ENCODE peak calls at places on chromosome 20, in ten cellular contexts. F is GM13976, Q is GM23338, T is heart left ventricle, S is IMR-90, Z is glutamatergic neuron, W is choroid plexus epithelial cell, C is ascending aorta, R is MCF 10A, A is uterus. D is an unnamed sample.

GRCh38 chr20:45301824-45302251 is 4.8 kb upstream of the RBPJL start:
- DNase-seq in F (no peak), C (no peak), R (no peak), Q (no peak), T (no peak), Z (no peak), W (no peak), A (no peak), S (no peak), D (no peak)

GRCh38 chr20:41630846-41631245 is 12.7 kb upstream of the CHD6 start:
- DNase-seq in Z (no peak), W (no peak), R (no peak), Q (no peak), C (no peak), S (no peak), A (no peak), F (no peak), T (no peak), D (no peak)

GRCh38 chr20:54772931-54773642 is 297.7 kb downstream of the DOK5 start:
- DNase-seq in C (no peak), S (no peak), T (no peak), Z (no peak), Q (no peak), R (no peak), F (no peak), W (no peak), A (no peak), D (no peak)

GRCh38 chr20:32536861-32537656 is 48.1 kb downstream of the NOL4L start:
- DNase-seq in S (no peak), A (no peak), F (no peak), Z (peak), C (no peak), Q (peak), W (no peak), T (no peak), R (no peak), D (no peak)

GRCh38 chr20:37350655-37351574 is 5.0 kb downstream of the SRC start:
- DNase-seq in T (no peak), Q (no peak), S (no peak), Z (no peak), W (no peak), A (no peak), C (no peak), F (no peak), R (no peak), D (no peak)

GRCh38 chr20:53876470-53876869 is 193.9 kb downstream of the BCAS1 start:
- DNase-seq in F (no peak), W (no peak), Q (no peak), S (no peak), Z (no peak), C (no peak), R (no peak), T (no peak), A (no peak), D (no peak)

GRCh38 chr20:370151-370600 is 10.4 kb upstream of the TRIB3 start:
- DNase-seq in C (no peak), Q (no peak), T (no peak), Z (no peak), F (no peak), R (no peak), S (no peak), A (no peak), W (no peak), D (no peak)

GRCh38 chr20:9647741-9648140 is 133.4 kb downstream of the LAMP5 start:
- DNase-seq in F (no peak), Z (no peak), W (no peak), C (no peak), T (no peak), Q (no peak), A (no peak), S (no peak), R (no peak), D (no peak)

GRCh38 chr20:43748274-43748673 is 21.5 kb upstream of the GTSF1L start:
- DNase-seq in A (no peak), Z (no peak), F (no peak), C (no peak), W (peak), S (peak), Q (no peak), T (no peak), R (peak), D (no peak)

GRCh38 chr20:58150772-58151171 is 77.7 kb downstream of the ANKRD60 start:
- DNase-seq in Q (peak), Z (peak), F (no peak), W (no peak), R (no peak), C (no peak), S (no peak), A (no peak), T (no peak), D (no peak)

GRCh38 chr20:50533061-50533460 is 22.9 kb downstream of the PTPN1 start:
- DNase-seq in C (no peak), S (peak), R (no peak), T (no peak), F (no peak), A (no peak), W (peak), Z (no peak), Q (no peak), D (no peak)

GRCh38 chr20:57655812-57656161 is 35.6 kb upstream of the ZBP1 start:
- DNase-seq in T (peak), S (no peak), C (no peak), Q (no peak), Z (peak), F (peak), W (no peak), A (no peak), R (no peak), D (no peak)

GRCh38 chr20:20552076-20552475 is 160.4 kb downstream of the RALGAPA2 start:
- DNase-seq in T (no peak), A (no peak), W (no peak), F (no peak), C (no peak), R (no peak), Z (peak), Q (no peak), S (no peak), D (no peak)

GRCh38 chr20:20078041-20078440 is 25.7 kb downstream of the CFAP61 start:
- DNase-seq in C (no peak), F (no peak), W (no peak), A (no peak), T (no peak), Q (peak), R (no peak), Z (no peak), S (no peak), D (no peak)

GRCh38 chr20:34954905-34955231 is 738 bp downstream of the GSS start:
- DNase-seq in W (peak), A (no peak), F (no peak), Z (no peak), T (peak), R (peak), Q (peak), S (peak), C (no peak), D (peak)

GRCh38 chr20:35523298-35523888 is 6.1 kb downstream of the C20orf173 start:
- DNase-seq in F (peak), A (no peak), T (no peak), C (no peak), Q (peak), Z (peak), R (peak), W (peak), S (no peak), D (peak)

GRCh38 chr20:34180460-34181108 is 60.6 kb upstream of the ASIP start:
- DNase-seq in T (no peak), A (no peak), F (no peak), Z (no peak), W (no peak), C (no peak), R (peak), Q (peak), S (no peak), D (no peak)

GRCh38 chr20:41927189-41927588 is 309.0 kb upstream of the CHD6 start:
- DNase-seq in S (no peak), Z (no peak), C (no peak), A (no peak), Q (no peak), T (no peak), F (no peak), R (no peak), W (no peak), D (no peak)

GRCh38 chr20:46057856-46058655 is 29.0 kb downstream of the SLC12A5 start:
- DNase-seq in A (peak), C (no peak), W (peak), T (peak), Z (peak), Q (peak), S (peak), F (peak), R (no peak), D (peak)

GRCh38 chr20:37151529-37151928 is 27.6 kb upstream of the RPN2 start:
- DNase-seq in W (no peak), A (no peak), F (no peak), T (no peak), Z (no peak), R (no peak), Q (no peak), C (no peak), S (no peak), D (no peak)

GRCh38 chr20:41135187-41135887 is 2.0 kb upstream of the PLCG1 start:
- DNase-seq in T (no peak), W (peak), S (peak), Z (peak), A (no peak), F (peak), C (no peak), R (peak), Q (peak), D (peak)

GRCh38 chr20:50325651-50326050 is 135.0 kb downstream of the CEBPB start:
- DNase-seq in Q (no peak), C (no peak), R (no peak), T (no peak), Z (no peak), F (no peak), A (no peak), W (no peak), S (no peak), D (no peak)

GRCh38 chr20:326645-327031 is 1.3 kb downstream of the SOX12 start:
- DNase-seq in Q (no peak), R (peak), W (peak), S (no peak), F (no peak), A (no peak), T (peak), C (no peak), Z (peak), D (peak)

GRCh38 chr20:42204261-42204660 is 586.1 kb upstream of the CHD6 start:
- DNase-seq in Z (peak), W (no peak), R (no peak), A (no peak), C (no peak), F (no peak), T (no peak), S (no peak), Q (no peak), D (no peak)

GRCh38 chr20:574297-574942 is 30.8 kb upstream of the CSNK2A1 start:
- DNase-seq in W (no peak), A (no peak), T (peak), R (no peak), Z (peak), S (no peak), F (no peak), C (no peak), Q (peak), D (no peak)

GRCh38 chr20:17663486-17663885 is 18.6 kb downstream of the RRBP1 start:
- DNase-seq in Q (peak), R (no peak), F (no peak), W (peak), A (peak), C (no peak), T (no peak), Z (no peak), S (peak), D (no peak)

GRCh38 chr20:52150440-52151258 is 40.9 kb downstream of the ZFP64 start:
- DNase-seq in S (peak), Q (peak), Z (no peak), C (no peak), F (peak), W (peak), T (no peak), A (no peak), R (peak), D (peak)

GRCh38 chr20:56442381-56443365 is 25.8 kb upstream of the RTF2 start:
- DNase-seq in W (no peak), T (no peak), Z (no peak), S (peak), Q (no peak), A (no peak), F (no peak), C (no peak), R (no peak), D (no peak)

GRCh38 chr20:36085686-36086267 is 68.8 kb upstream of the EPB41L1 start:
- DNase-seq in R (peak), Z (no peak), T (no peak), A (no peak), W (peak), Q (no peak), C (no peak), F (no peak), S (peak), D (no peak)

GRCh38 chr20:24662286-24662685 is 192.9 kb downstream of the SYNDIG1 start:
- DNase-seq in S (no peak), A (no peak), R (no peak), T (no peak), Z (peak), F (no peak), C (no peak), Q (no peak), W (no peak), D (no peak)
- TF ChIP-seq CTCF in S (no peak), A (no peak), R (no peak), T (no peak), Z (no peak), F (no peak), C (no peak), Q (no peak), W (no peak), D (no peak)

DNA sequence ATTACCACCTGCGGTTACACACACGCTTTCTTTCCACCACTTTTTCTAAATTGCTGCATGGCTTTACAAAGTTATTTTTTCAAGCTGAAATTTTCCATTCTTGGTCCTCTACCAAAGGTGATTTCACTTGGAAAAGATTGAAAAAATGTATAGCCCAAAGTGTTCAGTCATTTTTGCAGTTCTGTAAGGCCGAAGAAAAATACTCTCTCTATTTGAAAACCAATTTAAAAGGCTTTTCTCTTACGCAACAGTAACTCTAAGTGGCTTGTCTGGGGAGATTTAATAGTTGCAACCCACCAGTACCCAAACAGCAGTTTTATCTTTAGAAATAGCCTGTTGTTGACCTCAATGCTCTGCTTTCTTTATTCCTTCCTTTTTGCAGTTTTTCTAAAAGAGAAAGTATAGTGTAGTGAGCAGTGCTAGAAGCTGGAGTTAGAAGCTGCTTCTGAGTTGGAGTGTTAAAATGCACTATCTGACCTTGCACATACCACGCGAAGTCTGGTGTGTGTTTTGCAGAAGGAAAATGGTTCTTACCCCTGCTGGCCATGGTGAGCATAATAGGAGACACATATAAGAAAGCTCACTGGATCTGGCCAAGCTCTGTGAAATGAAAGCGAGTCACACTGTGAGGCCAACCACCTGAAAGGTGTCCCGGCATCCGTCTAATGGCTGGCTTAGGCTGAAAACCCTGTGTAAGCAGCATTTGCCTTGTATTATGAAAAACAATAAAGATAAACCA is 271.6 kb upstream of the PRND start:
- DNase-seq in C (no peak), Z (no peak), R (peak), F (no peak), T (no peak), A (no peak), W (peak), S (peak), Q (peak), D (no peak)
- TF ChIP-seq CTCF in C (no peak), Z (no peak), R (no peak), F (no peak), T (no peak), A (no peak), W (peak), S (peak), Q (no peak), D (peak)

GRCh38 chr20:3101737-3102574 is 17.4 kb upstream of the AVP start:
- DNase-seq in Q (no peak), S (no peak), A (no peak), F (no peak), R (no peak), C (no peak), W (no peak), T (no peak), Z (no peak), D (no peak)

GRCh38 chr20:3101251-3101650 is 16.7 kb upstream of the AVP start:
- DNase-seq in R (no peak), Q (no peak), F (no peak), S (no peak), A (no peak), C (no peak), W (no peak), T (no peak), Z (no peak), D (no peak)

GRCh38 chr20:3102575-3103368 is 18.2 kb upstream of the AVP start:
- DNase-seq in A (no peak), S (no peak), R (no peak), Q (no peak), C (no peak), F (no peak), T (no peak), Z (no peak), W (no peak), D (no peak)

GRCh38 chr20:3105256-3106137 is 21.0 kb upstream of the AVP start:
- DNase-seq in F (no peak), A (no peak), C (no peak), T (no peak), S (no peak), Q (no peak), Z (no peak), R (no peak), W (no peak), D (no peak)

DNA sequence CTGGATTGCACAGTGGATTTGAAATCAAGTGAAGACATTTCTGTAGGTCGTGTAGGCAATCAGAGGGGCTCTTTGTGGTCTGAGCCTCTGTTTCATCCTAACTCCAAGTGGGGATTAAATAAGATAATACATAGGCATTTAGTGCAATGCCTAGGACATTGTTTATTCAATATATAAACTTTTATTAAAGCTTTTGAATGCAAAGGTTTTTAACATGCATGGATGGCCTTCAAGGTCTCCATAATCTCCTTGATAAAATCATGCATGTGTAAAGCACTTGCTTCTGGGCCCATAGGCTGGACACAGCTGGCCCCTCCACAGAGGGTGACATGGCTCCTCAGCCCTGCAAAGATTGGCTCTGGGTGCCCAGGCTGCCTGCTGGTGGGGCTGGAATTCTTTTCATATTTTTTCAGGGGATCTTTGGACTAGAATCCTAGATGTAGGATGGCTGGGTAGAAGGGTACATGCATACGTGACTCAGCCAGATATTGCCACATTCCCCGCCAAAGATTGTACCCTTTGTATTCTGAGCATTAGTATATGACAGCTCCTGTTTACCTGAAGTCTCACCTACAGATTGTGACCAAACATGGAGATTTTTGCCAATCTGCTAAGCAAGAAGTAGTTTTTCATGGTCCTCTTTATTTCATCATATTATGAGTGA is 19.0 kb upstream of the AVP start:
- DNase-seq in Q (no peak), F (no peak), S (no peak), W (no peak), R (peak), C (no peak), A (no peak), T (no peak), Z (no peak), D (no peak)
- TF ChIP-seq CTCF in Q (no peak), F (no peak), S (no peak), W (no peak), R (no peak), C (no peak), A (no peak), T (no peak), Z (no peak), D (no peak)

GRCh38 chr20:38774167-38774566 is 25.9 kb downstream of the ACTR5 start:
- DNase-seq in Q (no peak), Z (no peak), R (no peak), F (no peak), A (no peak), W (no peak), C (no peak), T (no peak), S (no peak), D (no peak)
- TF ChIP-seq CTCF in Q (no peak), Z (no peak), R (no peak), F (no peak), A (no peak), W (no peak), C (no peak), T (no peak), S (no peak), D (no peak)

GRCh38 chr20:5757949-5758348 is 7.7 kb downstream of the SHLD1 start:
- DNase-seq in Z (no peak), W (no peak), Q (peak), F (no peak), C (no peak), R (no peak), S (no peak), A (no peak), T (no peak), D (no peak)
- TF ChIP-seq CTCF in Z (no peak), W (no peak), Q (peak), F (no peak), C (no peak), R (no peak), S (no peak), A (no peak), T (no peak), D (no peak)

GRCh38 chr20:11350126-11351005 is 567.3 kb upstream of the BTBD3 start:
- DNase-seq in Q (no peak), S (peak), A (peak), T (no peak), W (peak), R (peak), F (no peak), Z (no peak), C (no peak), D (peak)
- TF ChIP-seq CTCF in Q (no peak), S (peak), A (no peak), T (no peak), W (peak), R (peak), F (no peak), Z (no peak), C (no peak), D (no peak)

GRCh38 chr20:15642676-15643075 is 930.6 kb downstream of the KIF16B start:
- DNase-seq in S (peak), R (no peak), A (no peak), W (peak), Z (no peak), Q (no peak), F (no peak), C (no peak), T (no peak), D (no peak)

GRCh38 chr20:15642099-15642498 is 931.1 kb downstream of the KIF16B start:
- DNase-seq in Z (no peak), T (no peak), C (no peak), A (no peak), R (no peak), S (no peak), W (no peak), Q (no peak), F (no peak), D (no peak)

GRCh38 chr20:15639839-15640238 is 933.4 kb downstream of the KIF16B start:
- DNase-seq in S (no peak), R (no peak), T (no peak), Z (no peak), F (no peak), C (no peak), W (no peak), A (no peak), Q (no peak), D (no peak)

GRCh38 chr20:15638781-15639180 is 934.5 kb downstream of the KIF16B start:
- DNase-seq in R (no peak), A (no peak), S (no peak), W (no peak), C (no peak), Z (no peak), F (no peak), Q (no peak), T (no peak), D (no peak)

GRCh38 chr20:15643713-15644112 is 929.5 kb downstream of the KIF16B start:
- DNase-seq in C (no peak), A (no peak), W (peak), S (peak), Q (peak), R (peak), Z (no peak), F (no peak), T (no peak), D (no peak)
- TF ChIP-seq CTCF in C (no peak), A (no peak), W (peak), S (peak), Q (peak), R (peak), Z (peak), F (no peak), T (no peak), D (peak)

D was measured in neural crest cell.